ENCODE peak calls at places on chromosomes 3 and 15, in four cellular contexts. Y, L, G and T are unnamed samples. For H3K4me1, the result is how much of the 10 kb centered on the place peaks cover.

GRCh38 chr3:73451276-73451973 is 173.3 kb downstream of the PDZRN3 start:
- DNase-seq in Y (no peak), L (no peak), G (no peak), T (no peak)

GRCh38 chr3:188468672-188469071 is 314.7 kb downstream of the LPP start:
- DNase-seq in Y (peak), L (no peak), G (no peak), T (no peak)

GRCh38 chr3:64011685-64012084 is 11.6 kb downstream of the PSMD6 start:
- DNase-seq in Y (peak), L (no peak), G (no peak), T (no peak)

GRCh38 chr3:126056681-126057546 is 27.0 kb downstream of the SLC41A3 start:
- DNase-seq in Y (no peak), L (peak), G (no peak), T (no peak)

GRCh38 chr3:105906834-105907233 is 38.0 kb upstream of the CBLB start:
- DNase-seq in Y (peak), L (no peak), G (no peak), T (no peak)

GRCh38 chr3:117408811-117409210 is 699.2 kb downstream of the TUSC7 start:
- DNase-seq in Y (peak), L (no peak), G (no peak), T (no peak)

GRCh38 chr3:8464668-8465067 is 37.0 kb upstream of the LMCD1 start:
- DNase-seq in Y (no peak), L (no peak), G (no peak), T (peak)

GRCh38 chr3:177287231-177287630 is 89.9 kb upstream of the TBL1XR1 start:
- DNase-seq in Y (no peak), L (no peak), G (no peak), T (no peak)

GRCh38 chr3:165491487-165491886 is 295.3 kb upstream of the SLITRK3 start:
- DNase-seq in Y (peak), L (no peak), G (no peak), T (no peak)

GRCh38 chr3:69485489-69485888 is 99.6 kb upstream of the FRMD4B start:
- DNase-seq in Y (no peak), L (no peak), G (no peak), T (no peak)

GRCh38 chr3:111936967-111937366 is 41.9 kb upstream of the ABHD10 start:
- DNase-seq in Y (peak), L (no peak), G (no peak), T (no peak)

GRCh38 chr3:56621686-56622085 is 61.4 kb downstream of the TASOR start:
- DNase-seq in Y (no peak), L (no peak), G (no peak), T (no peak)

GRCh38 chr15:73560501-73561117 is 72.6 kb downstream of the NPTN start:
- DNase-seq in Y (peak), L (no peak), G (no peak), T (peak)

GRCh38 chr15:68691667-68692066 is 112.9 kb downstream of the CORO2B start:
- DNase-seq in Y (peak), L (no peak), G (no peak), T (peak)

DNA sequence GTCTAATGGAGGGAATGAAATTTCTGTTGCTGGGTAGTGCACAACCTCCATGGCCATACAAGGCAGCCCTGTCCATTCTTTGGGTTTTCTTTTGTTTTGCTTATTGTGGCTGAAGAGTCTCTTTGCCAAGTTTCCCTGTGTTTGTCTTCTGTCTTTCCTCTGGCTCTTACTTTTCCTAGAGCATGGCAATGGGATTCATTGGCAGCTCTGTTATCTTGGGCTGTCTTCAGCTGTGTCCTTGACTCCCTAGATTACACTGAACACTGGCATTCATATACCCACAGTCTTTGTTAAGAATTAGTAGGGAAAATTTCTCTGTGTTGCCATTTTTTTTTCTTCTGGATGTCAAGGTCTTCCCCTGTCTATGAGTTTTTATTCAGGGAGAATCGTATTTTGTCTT is 16.1 kb upstream of the DCBLD2 start:
- DNase-seq in Y (peak), L (no peak), G (no peak), T (no peak)
- H3K4me1 ChIP-seq in Y (under half), L (under half), G (under half), T (under half)

GRCh38 chr3:43693594-43693993 is 2.9 kb downstream of the ABHD5 start:
- DNase-seq in Y (no peak), L (no peak), G (no peak), T (no peak)

GRCh38 chr3:43690400-43691119 is at the start of gene ABHD5:
- DNase-seq in Y (peak), L (peak), G (peak), T (peak)

GRCh38 chr3:43692085-43692484 is 1.3 kb downstream of the ABHD5 start:
- DNase-seq in Y (no peak), L (no peak), G (no peak), T (no peak)

GRCh38 chr3:43691120-43692002 is 623 bp downstream of the ABHD5 start:
- DNase-seq in Y (peak), L (peak), G (peak), T (peak)

GRCh38 chr3:43692971-43693370 is 2.2 kb downstream of the ABHD5 start:
- DNase-seq in Y (no peak), L (no peak), G (no peak), T (no peak)
- H3K4me1 ChIP-seq in Y (under half), L (under half), G (under half), T (under half)

DNA sequence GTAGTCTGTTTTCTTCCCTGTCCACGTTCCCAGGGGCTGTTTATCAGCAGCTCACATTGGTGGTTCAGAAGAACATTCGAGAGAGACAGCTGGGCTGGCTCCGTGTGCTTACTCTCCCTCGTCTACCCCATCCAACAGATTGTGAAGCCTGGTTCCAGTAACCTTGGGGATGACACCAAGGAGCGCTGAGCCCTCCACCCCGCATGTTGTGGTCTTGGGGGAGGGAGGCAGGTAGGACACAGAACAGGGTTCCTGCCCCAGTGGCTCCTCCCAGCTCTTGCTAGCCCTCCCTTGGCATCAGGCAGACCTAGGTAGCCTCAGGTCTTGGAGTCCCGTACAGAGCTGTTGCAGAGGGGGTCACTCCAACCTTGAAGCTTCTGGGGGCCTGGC is 33.1 kb downstream of the KLF13 start:
- DNase-seq in Y (no peak), L (no peak), G (no peak), T (no peak)
- H3K4me1 ChIP-seq in Y (half or more), L (under half), G (half or more), T (under half)

GRCh38 chr3:16498130-16498890 is 15.2 kb downstream of the RFTN1 start:
- DNase-seq in Y (no peak), L (no peak), G (no peak), T (no peak)

GRCh38 chr3:16502347-16502908 is 11.1 kb downstream of the RFTN1 start:
- DNase-seq in Y (no peak), L (no peak), G (no peak), T (no peak)

GRCh38 chr3:16503191-16503776 is 10.2 kb downstream of the RFTN1 start:
- DNase-seq in Y (no peak), L (no peak), G (no peak), T (no peak)

GRCh38 chr3:16500093-16500492 is 13.4 kb downstream of the RFTN1 start:
- DNase-seq in Y (no peak), L (no peak), G (no peak), T (no peak)

GRCh38 chr3:16500911-16501310 is 12.6 kb downstream of the RFTN1 start:
- DNase-seq in Y (no peak), L (no peak), G (no peak), T (no peak)
- H3K4me1 ChIP-seq in Y (under half), L (under half), G (under half), T (under half)

DNA sequence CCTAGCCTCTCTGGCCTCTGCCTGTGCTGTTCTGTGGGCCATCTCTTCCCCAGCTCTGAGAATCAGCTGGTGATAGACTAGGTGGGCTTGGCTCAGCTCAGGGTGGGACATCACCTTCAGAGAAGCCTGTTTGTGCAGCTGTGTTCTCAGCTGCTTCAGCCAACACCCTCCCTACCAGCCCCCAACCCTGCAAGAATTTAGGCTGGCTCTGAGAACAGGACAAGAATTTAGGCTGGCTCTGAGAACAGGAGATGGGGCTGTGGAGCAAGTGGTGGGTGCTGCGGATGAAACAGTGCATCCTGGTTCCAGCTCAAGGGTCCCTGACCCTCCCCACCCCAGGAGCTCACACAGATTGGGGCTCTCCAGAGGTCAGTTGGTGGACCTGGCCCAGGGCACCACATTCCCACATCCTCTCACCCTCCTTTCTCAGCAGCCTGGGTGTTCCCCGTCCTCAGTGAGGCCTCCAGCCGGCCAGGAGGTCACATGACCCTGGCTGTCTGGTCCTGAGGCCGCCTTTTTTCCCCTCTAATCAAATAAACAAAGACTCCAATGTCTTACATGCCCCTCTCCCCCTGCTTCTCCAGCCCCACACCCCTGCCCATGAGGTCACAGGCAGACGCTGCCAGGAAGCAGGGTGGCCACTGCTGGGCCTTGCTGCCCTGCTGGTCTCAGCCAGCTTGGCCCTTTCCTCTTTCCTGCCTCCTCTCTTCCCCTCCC is 14.9 kb downstream of the PLEKHO2 start:
- DNase-seq in Y (peak), L (peak), G (no peak), T (peak)
- H3K4me1 ChIP-seq in Y (under half), L (half or more), G (under half), T (under half)